ENCODE peak calls at places on chromosomes 7 and 10, in five cellular contexts. One of them, this sample, is unnamed. For H3K4me1, the result is how much of the 10 kb centered on the place peaks cover.

GRCh38 chr7:18890885-18891621 is 226.4 kb downstream of the TWIST1 start:
- DNase-seq in spleen: no peak
- DNase-seq in stomach: no peak
- DNase-seq in HepG2: no peak
- DNase-seq in GM23338: no peak
- DNase-seq in this sample: no peak

GRCh38 chr7:12737364-12737763 is 49.9 kb downstream of the ARL4A start:
- DNase-seq in spleen: no peak
- DNase-seq in stomach: no peak
- DNase-seq in HepG2: no peak
- DNase-seq in GM23338: no peak
- DNase-seq in this sample: no peak

GRCh38 chr10:44334621-44335184 is 50.2 kb downstream of the CXCL12 start:
- DNase-seq in spleen: no peak
- DNase-seq in stomach: no peak
- DNase-seq in HepG2: no peak
- DNase-seq in GM23338: no peak
- DNase-seq in this sample: no peak

GRCh38 chr7:132113536-132114409 is 462.5 kb downstream of the PLXNA4 start:
- DNase-seq in spleen: no peak
- DNase-seq in stomach: no peak
- DNase-seq in HepG2: no peak
- DNase-seq in GM23338: no peak
- DNase-seq in this sample: no peak

GRCh38 chr7:92963599-92963998 is 127.2 kb upstream of the CDK6 start:
- DNase-seq in spleen: no peak
- DNase-seq in stomach: no peak
- DNase-seq in HepG2: no peak
- DNase-seq in GM23338: no peak
- DNase-seq in this sample: no peak

GRCh38 chr10:121941532-121941931 is 13.7 kb upstream of the ATE1 start:
- DNase-seq in spleen: no peak
- DNase-seq in stomach: no peak
- DNase-seq in HepG2: no peak
- DNase-seq in GM23338: no peak
- DNase-seq in this sample: no peak

GRCh38 chr7:98568891-98569290 is 48.2 kb upstream of the NPTX2 start:
- DNase-seq in spleen: no peak
- DNase-seq in stomach: no peak
- DNase-seq in HepG2: no peak
- DNase-seq in GM23338: no peak
- DNase-seq in this sample: peak

GRCh38 chr7:131690446-131690845 is 134.0 kb upstream of the PODXL start:
- DNase-seq in spleen: no peak
- DNase-seq in stomach: no peak
- DNase-seq in HepG2: no peak
- DNase-seq in GM23338: no peak
- DNase-seq in this sample: no peak

GRCh38 chr10:122955892-122956291 is 1.9 kb upstream of the C10orf88 start:
- DNase-seq in spleen: no peak
- DNase-seq in stomach: no peak
- DNase-seq in HepG2: peak
- DNase-seq in GM23338: no peak
- DNase-seq in this sample: no peak

GRCh38 chr10:86723009-86723408 is 33.4 kb upstream of the BMPR1A start:
- DNase-seq in spleen: no peak
- DNase-seq in stomach: no peak
- DNase-seq in HepG2: no peak
- DNase-seq in GM23338: no peak
- DNase-seq in this sample: no peak

GRCh38 chr7:25823571-25823970 is 328.4 kb upstream of the NFE2L3 start:
- DNase-seq in spleen: no peak
- DNase-seq in stomach: no peak
- DNase-seq in HepG2: no peak
- DNase-seq in GM23338: no peak
- DNase-seq in this sample: no peak

GRCh38 chr7:155221547-155221946 is 76.1 kb upstream of the INSIG1 start:
- DNase-seq in spleen: no peak
- DNase-seq in stomach: no peak
- DNase-seq in HepG2: no peak
- DNase-seq in GM23338: no peak
- DNase-seq in this sample: no peak

GRCh38 chr10:124998624-124999291 is 56.8 kb downstream of the ZRANB1 start:
- DNase-seq in spleen: peak
- DNase-seq in stomach: no peak
- DNase-seq in HepG2: no peak
- DNase-seq in GM23338: no peak
- DNase-seq in this sample: no peak

GRCh38 chr10:4663162-4663992 is 162.6 kb upstream of the AKR1E2 start:
- DNase-seq in spleen: no peak
- DNase-seq in stomach: peak
- DNase-seq in HepG2: peak
- DNase-seq in GM23338: peak
- DNase-seq in this sample: peak

GRCh38 chr10:126124044-126124443 is 227.7 kb downstream of the FANK1 start:
- DNase-seq in spleen: no peak
- DNase-seq in stomach: no peak
- DNase-seq in HepG2: no peak
- DNase-seq in GM23338: no peak
- DNase-seq in this sample: no peak

GRCh38 chr10:113704637-113705343 is 25.1 kb downstream of the CASP7 start:
- DNase-seq in spleen: no peak
- DNase-seq in stomach: no peak
- DNase-seq in HepG2: peak
- DNase-seq in GM23338: peak
- DNase-seq in this sample: no peak

GRCh38 chr7:139494835-139495568 is 11.5 kb upstream of the KLRG2 start:
- DNase-seq in spleen: no peak
- DNase-seq in stomach: no peak
- DNase-seq in HepG2: no peak
- DNase-seq in GM23338: no peak
- DNase-seq in this sample: no peak

GRCh38 chr10:84298077-84298476 is 30.3 kb upstream of the CCSER2 start:
- DNase-seq in spleen: no peak
- DNase-seq in stomach: no peak
- DNase-seq in HepG2: no peak
- DNase-seq in GM23338: peak
- DNase-seq in this sample: no peak

GRCh38 chr7:66627151-66627681 is 1.5 kb upstream of the KCTD7 start:
- DNase-seq in spleen: no peak
- DNase-seq in stomach: no peak
- DNase-seq in HepG2: no peak
- DNase-seq in GM23338: no peak
- DNase-seq in this sample: peak

GRCh38 chr7:138889982-138890381 is 91.2 kb downstream of the KIAA1549 start:
- DNase-seq in spleen: no peak
- DNase-seq in stomach: no peak
- DNase-seq in HepG2: no peak
- DNase-seq in GM23338: no peak
- DNase-seq in this sample: no peak

GRCh38 chr10:6128591-6129383 is 40.0 kb downstream of the RBM17 start:
- DNase-seq in spleen: no peak
- DNase-seq in stomach: no peak
- DNase-seq in HepG2: no peak
- DNase-seq in GM23338: peak
- DNase-seq in this sample: no peak

GRCh38 chr10:17062493-17063487 is 66.8 kb downstream of the CUBN start:
- DNase-seq in spleen: no peak
- DNase-seq in stomach: no peak
- DNase-seq in HepG2: peak
- DNase-seq in GM23338: no peak
- DNase-seq in this sample: peak

GRCh38 chr10:31083765-31084184 is 52.1 kb upstream of the ZNF438 start:
- DNase-seq in spleen: no peak
- DNase-seq in stomach: peak
- DNase-seq in HepG2: peak
- DNase-seq in GM23338: peak
- DNase-seq in this sample: no peak

GRCh38 chr10:123993534-123994416 is 99.6 kb downstream of the CHST15 start:
- DNase-seq in spleen: no peak
- DNase-seq in stomach: no peak
- DNase-seq in HepG2: no peak
- DNase-seq in GM23338: no peak
- DNase-seq in this sample: no peak

GRCh38 chr10:123995461-123996131 is 97.8 kb downstream of the CHST15 start:
- DNase-seq in spleen: peak
- DNase-seq in stomach: peak
- DNase-seq in HepG2: peak
- DNase-seq in GM23338: peak
- DNase-seq in this sample: peak

GRCh38 chr10:123996302-123996701 is 97.1 kb downstream of the CHST15 start:
- DNase-seq in spleen: no peak
- DNase-seq in stomach: no peak
- DNase-seq in HepG2: no peak
- DNase-seq in GM23338: no peak
- DNase-seq in this sample: no peak

GRCh38 chr10:123994417-123995081 is 98.8 kb downstream of the CHST15 start:
- DNase-seq in spleen: peak
- DNase-seq in stomach: peak
- DNase-seq in HepG2: peak
- DNase-seq in GM23338: peak
- DNase-seq in this sample: peak

DNA sequence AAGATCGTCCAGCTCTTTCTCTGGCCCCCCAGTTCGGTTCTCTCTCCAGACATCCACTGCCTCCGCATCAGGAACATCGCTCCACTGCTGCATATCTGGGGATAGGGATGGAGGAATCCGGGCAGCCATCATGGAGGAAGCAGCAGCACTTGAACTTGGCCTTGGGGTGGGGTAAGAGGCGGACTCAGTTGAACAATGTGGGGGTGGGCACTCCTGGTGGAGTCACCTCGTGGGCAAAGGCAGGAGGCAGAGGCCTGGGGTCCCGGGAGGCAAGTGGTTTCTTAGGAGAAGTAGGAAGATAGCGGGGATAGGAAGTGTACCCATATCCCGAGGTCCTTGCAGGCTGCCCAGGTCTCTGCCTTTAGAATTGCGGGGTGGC is 98.3 kb downstream of the CHST15 start:
- DNase-seq in spleen: peak
- DNase-seq in stomach: no peak
- DNase-seq in HepG2: no peak
- DNase-seq in GM23338: no peak
- DNase-seq in this sample: no peak
- H3K4me3 ChIP-seq in spleen: peak
- H3K4me3 ChIP-seq in stomach: peak
- H3K4me3 ChIP-seq in HepG2: no peak
- H3K4me3 ChIP-seq in GM23338: peak
- H3K4me3 ChIP-seq in this sample: no peak

GRCh38 chr7:73841689-73842247 is 548 bp downstream of the METTL27 start:
- DNase-seq in spleen: no peak
- DNase-seq in stomach: no peak
- DNase-seq in HepG2: no peak
- DNase-seq in GM23338: peak
- DNase-seq in this sample: no peak

GRCh38 chr7:73839290-73839689 is 3.0 kb downstream of the METTL27 start:
- DNase-seq in spleen: no peak
- DNase-seq in stomach: no peak
- DNase-seq in HepG2: no peak
- DNase-seq in GM23338: no peak
- DNase-seq in this sample: no peak

GRCh38 chr7:73842248-73842895 is at the start of gene METTL27:
- DNase-seq in spleen: peak
- DNase-seq in stomach: peak
- DNase-seq in HepG2: peak
- DNase-seq in GM23338: peak
- DNase-seq in this sample: peak

GRCh38 chr7:73839743-73840714 is 2.3 kb downstream of the METTL27 start:
- DNase-seq in spleen: no peak
- DNase-seq in stomach: no peak
- DNase-seq in HepG2: no peak
- DNase-seq in GM23338: peak
- DNase-seq in this sample: no peak

GRCh38 chr7:73840715-73841379 is 1.5 kb downstream of the METTL27 start:
- DNase-seq in spleen: no peak
- DNase-seq in stomach: no peak
- DNase-seq in HepG2: no peak
- DNase-seq in GM23338: no peak
- DNase-seq in this sample: no peak
- H3K4me1 ChIP-seq in spleen: under half
- H3K4me1 ChIP-seq in stomach: under half
- H3K4me1 ChIP-seq in HepG2: under half
- H3K4me1 ChIP-seq in GM23338: under half
- H3K4me1 ChIP-seq in this sample: under half

DNA sequence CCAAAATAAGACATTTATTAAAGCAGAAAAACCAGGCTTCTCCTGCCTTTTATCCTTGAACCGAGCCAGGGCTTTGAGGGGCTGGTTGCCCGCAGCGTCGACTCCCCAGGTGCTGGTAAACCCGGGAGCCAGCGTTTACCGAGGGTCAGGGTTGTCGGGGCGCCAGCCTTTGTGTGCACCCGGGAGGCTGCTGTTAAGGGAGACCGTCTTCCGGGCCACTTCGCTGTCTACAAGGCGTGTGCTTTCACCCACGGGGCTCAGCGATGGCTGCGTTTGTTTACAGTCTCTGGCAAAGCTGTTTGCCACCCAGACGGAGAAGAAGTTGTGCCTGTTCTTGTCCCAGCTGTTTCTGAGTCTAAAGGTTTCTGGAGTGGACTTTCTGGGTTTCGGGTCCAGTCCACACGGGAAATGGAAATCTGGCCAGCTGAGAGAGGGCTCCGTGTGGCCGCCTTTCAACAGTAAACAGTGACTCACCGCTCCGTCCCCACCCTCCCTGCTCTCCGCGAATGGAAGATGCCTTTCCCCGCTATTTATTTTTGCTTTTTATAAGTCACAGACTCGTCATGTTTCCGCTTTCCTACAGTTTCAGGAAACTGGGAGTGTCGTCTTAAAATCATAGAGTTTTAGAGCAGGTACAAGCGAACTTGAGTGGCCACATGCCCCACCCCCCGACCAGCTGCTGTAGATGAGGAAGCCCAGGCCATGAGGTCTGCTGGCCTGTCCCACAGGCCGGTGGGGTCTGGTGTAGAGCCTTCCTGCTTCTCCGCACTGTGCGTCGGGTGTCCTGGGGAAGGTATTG is 2.2 kb downstream of the MAFK start:
- DNase-seq in spleen: peak
- DNase-seq in stomach: peak
- DNase-seq in HepG2: peak
- DNase-seq in GM23338: no peak
- DNase-seq in this sample: peak
- TF ChIP-seq POLR2AphosphoS5 in spleen: peak
- TF ChIP-seq POLR2AphosphoS5 in stomach: peak
- TF ChIP-seq POLR2AphosphoS5 in HepG2: peak
- TF ChIP-seq POLR2AphosphoS5 in GM23338: no peak
- TF ChIP-seq POLR2AphosphoS5 in this sample: peak

GRCh38 chr7:130488376-130489139 is 3.3 kb upstream of the MEST start:
- DNase-seq in spleen: no peak
- DNase-seq in stomach: no peak
- DNase-seq in HepG2: no peak
- DNase-seq in GM23338: no peak
- DNase-seq in this sample: no peak

GRCh38 chr7:130490888-130491771 is 755 bp upstream of the MEST start:
- DNase-seq in spleen: peak
- DNase-seq in stomach: peak
- DNase-seq in HepG2: no peak
- DNase-seq in GM23338: peak
- DNase-seq in this sample: peak

GRCh38 chr7:130489140-130489967 is 2.5 kb upstream of the MEST start:
- DNase-seq in spleen: no peak
- DNase-seq in stomach: no peak
- DNase-seq in HepG2: no peak
- DNase-seq in GM23338: no peak
- DNase-seq in this sample: no peak

GRCh38 chr7:130491841-130492518 is at the start of gene MEST:
- DNase-seq in spleen: peak
- DNase-seq in stomach: no peak
- DNase-seq in HepG2: no peak
- DNase-seq in GM23338: peak
- DNase-seq in this sample: no peak

GRCh38 chr7:130490287-130490686 is 1.6 kb upstream of the MEST start:
- DNase-seq in spleen: no peak
- DNase-seq in stomach: no peak
- DNase-seq in HepG2: no peak
- DNase-seq in GM23338: peak
- DNase-seq in this sample: no peak
- H3K4me3 ChIP-seq in spleen: peak
- H3K4me3 ChIP-seq in stomach: no peak
- H3K4me3 ChIP-seq in HepG2: no peak
- H3K4me3 ChIP-seq in GM23338: peak
- H3K4me3 ChIP-seq in this sample: peak